ENCODE peak calls at places on chromosomes 6 and 20, in six cellular contexts. V is midbrain, A is NB4, Z is AG20443, G is skeletal muscle cell, Q is activated B cell treated with CpG ODN at 0.5 μM for 24 hours. M is an unnamed sample.
A peak's percentile ranks its signal among the peaks of the same experiment; 100 is the strongest.

GRCh38 chr6:99614430-99615161 is 8.0 kb downstream of the PRDM13 start:
- DNase-seq in Z (peak; percentile 29), A (peak; percentile 14), G (no peak), V (no peak), Q (no peak), M (peak; percentile 55)

GRCh38 chr6:14826456-14826855 is 419.4 kb upstream of the JARID2 start:
- DNase-seq in A (no peak), Z (no peak), V (no peak), Q (no peak), G (no peak), M (no peak)

GRCh38 chr6:107690864-107691661 is 133.1 kb downstream of the SCML4 start:
- DNase-seq in Z (peak; percentile 74), Q (no peak), A (no peak), G (peak; percentile 100), V (no peak), M (no peak)

GRCh38 chr6:22632561-22632960 is 63.2 kb downstream of the HDGFL1 start:
- DNase-seq in G (no peak), V (no peak), Q (no peak), A (no peak), Z (no peak), M (no peak)

GRCh38 chr6:52724041-52724405 is 39.3 kb downstream of the GSTA2 start:
- DNase-seq in G (peak; percentile 46), Q (no peak), V (no peak), Z (peak; percentile 70), A (no peak), M (no peak)

GRCh38 chr20:38338849-38339520 is 7.3 kb upstream of the LBP start:
- DNase-seq in G (no peak), Z (no peak), Q (no peak), V (no peak), A (no peak), M (peak; percentile 11)

GRCh38 chr20:40777653-40778052 is 88.6 kb upstream of the MAFB start:
- DNase-seq in A (no peak), Q (no peak), Z (no peak), V (no peak), G (no peak), M (no peak)

GRCh38 chr6:154876776-154877175 is 118.3 kb upstream of the TIAM2 start:
- DNase-seq in G (no peak), Q (no peak), A (no peak), Z (no peak), V (no peak), M (no peak)

GRCh38 chr6:37051138-37052026 is 45.9 kb downstream of the FGD2 start:
- DNase-seq in A (peak; percentile 87), V (peak; percentile 82), Z (peak; percentile 88), Q (peak; percentile 89), G (peak; percentile 43), M (peak; percentile 96)

GRCh38 chr6:144378437-144378836 is 93.3 kb downstream of the UTRN start:
- DNase-seq in Q (no peak), A (no peak), G (no peak), Z (peak; percentile 24), V (no peak), M (no peak)

GRCh38 chr6:142416179-142416578 is 114.4 kb downstream of the ADGRG6 start:
- DNase-seq in V (no peak), G (peak; percentile 95), Z (peak; percentile 85), A (no peak), Q (no peak), M (no peak)

GRCh38 chr6:150373260-150373701 is 4.5 kb downstream of the IYD start:
- DNase-seq in V (peak; percentile 9), A (no peak), Z (peak; percentile 74), Q (no peak), G (peak; percentile 77), M (no peak)

GRCh38 chr6:121550491-121551010 is 115.1 kb downstream of the GJA1 start:
- DNase-seq in A (no peak), Q (no peak), V (no peak), Z (no peak), G (no peak), M (no peak)

GRCh38 chr6:37177950-37178517 is 8.1 kb downstream of the PIM1 start:
- DNase-seq in Z (no peak), G (no peak), Q (no peak), V (no peak), A (no peak), M (no peak)

GRCh38 chr20:64093013-64093503 is 8.9 kb upstream of the LKAAEAR1 start:
- DNase-seq in V (no peak), Q (no peak), Z (no peak), A (no peak), G (no peak), M (no peak)

GRCh38 chr20:18009116-18009515 is 40.3 kb downstream of the MGME1 start:
- DNase-seq in G (no peak), V (no peak), A (no peak), Q (no peak), Z (no peak), M (no peak)

GRCh38 chr20:57458400-57459160 is 66.4 kb downstream of the CTCFL start:
- DNase-seq in V (peak; percentile 73), A (peak; percentile 46), Z (peak; percentile 31), G (no peak), Q (no peak), M (peak; percentile 19)

GRCh38 chr6:79895382-79896100 is 51.8 kb downstream of the ELOVL4 start:
- DNase-seq in G (no peak), Q (no peak), Z (no peak), V (no peak), A (no peak), M (peak; percentile 13)

GRCh38 chr6:13425270-13425905 is 62.0 kb downstream of the GFOD1 start:
- DNase-seq in V (no peak), Q (no peak), Z (no peak), A (no peak), G (no peak), M (no peak)

GRCh38 chr6:144344651-144345050 is 59.5 kb downstream of the UTRN start:
- DNase-seq in Z (no peak), A (no peak), G (no peak), V (no peak), Q (no peak), M (no peak)

GRCh38 chr6:105991561-105992314 is 94.4 kb upstream of the PRDM1 start:
- DNase-seq in Q (peak; percentile 34), G (no peak), Z (no peak), V (no peak), A (no peak), M (peak; percentile 74)

GRCh38 chr6:6987749-6988148 is 120.0 kb upstream of the RREB1 start:
- DNase-seq in Q (no peak), Z (no peak), G (no peak), A (no peak), V (no peak), M (no peak)

GRCh38 chr6:108168980-108169800 is 3.4 kb downstream of the NR2E1 start:
- DNase-seq in G (no peak), A (peak; percentile 32), Q (no peak), Z (peak; percentile 31), V (no peak), M (no peak)

GRCh38 chr20:15100506-15101160 is 763.2 kb upstream of the FLRT3 start:
- DNase-seq in G (peak; percentile 12), V (no peak), A (no peak), Z (peak; percentile 29), Q (no peak), M (no peak)

GRCh38 chr6:83546636-83547035 is 34.3 kb downstream of the PRSS35 start:
- DNase-seq in V (no peak), Q (no peak), G (no peak), Z (no peak), A (peak; percentile 46), M (peak; percentile 45)

GRCh38 chr20:50202677-50203076 is 12.0 kb downstream of the CEBPB start:
- DNase-seq in A (no peak), V (no peak), Q (no peak), G (no peak), Z (no peak), M (no peak)

GRCh38 chr6:33427585-33428218 is 7.8 kb downstream of the SYNGAP1 start:
- DNase-seq in Z (peak; percentile 80), V (peak; percentile 45), G (no peak), Q (peak; percentile 67), A (peak; percentile 47), M (peak; percentile 67)

GRCh38 chr6:87639373-87639772 is 49.4 kb downstream of the ORC3 start:
- DNase-seq in V (no peak), Q (no peak), Z (no peak), A (no peak), G (no peak), M (no peak)

GRCh38 chr20:38893056-38893455 is 33.2 kb upstream of the FAM83D start:
- DNase-seq in G (no peak), A (no peak), V (no peak), Q (no peak), Z (no peak), M (no peak)

GRCh38 chr6:123415844-123416468 is 220.8 kb downstream of the TRDN start:
- DNase-seq in Z (peak; percentile 39), Q (no peak), A (peak; percentile 68), G (peak; percentile 12), V (peak; percentile 81), M (peak; percentile 87)

GRCh38 chr6:105499928-105500327 is 97.0 kb upstream of the PREP start:
- DNase-seq in Q (no peak), Z (no peak), A (no peak), V (no peak), G (no peak), M (no peak)

GRCh38 chr6:134195164-134195906 is 122.6 kb downstream of the SGK1 start:
- DNase-seq in G (no peak), Q (no peak), Z (peak; percentile 17), A (no peak), V (no peak), M (peak; percentile 95)

GRCh38 chr6:31776563-31776960 is 566 bp downstream of the VWA7 start:
- DNase-seq in Z (no peak), Q (no peak), A (no peak), V (no peak), G (no peak), M (peak; percentile 88)

GRCh38 chr20:50415516-50416268 is 94.5 kb upstream of the PTPN1 start:
- DNase-seq in V (peak; percentile 97), Z (peak; percentile 95), Q (no peak), A (no peak), G (peak; percentile 97), M (no peak)

GRCh38 chr20:45985573-45985972 is 13.6 kb upstream of the ZNF335 start:
- DNase-seq in Z (no peak), G (no peak), V (no peak), Q (no peak), A (no peak), M (peak; percentile 50)

GRCh38 chr20:24685736-24686135 is 216.3 kb downstream of the SYNDIG1 start:
- DNase-seq in Q (no peak), G (no peak), Z (no peak), V (no peak), A (no peak), M (no peak)

GRCh38 chr20:31987744-31988143 is 19.8 kb downstream of the XKR7 start:
- DNase-seq in A (no peak), G (no peak), Z (peak; percentile 32), V (no peak), Q (no peak), M (no peak)

GRCh38 chr6:81621816-81622395 is 130.6 kb downstream of the TENT5A start:
- DNase-seq in G (no peak), Z (no peak), Q (no peak), V (no peak), A (no peak), M (no peak)

GRCh38 chr20:40511478-40511877 is 177.6 kb downstream of the MAFB start:
- DNase-seq in A (no peak), V (no peak), G (peak; percentile 45), Q (no peak), Z (peak; percentile 81), M (no peak)

M was measured in OCI-M1.